ENCODE peak calls at places on chromosome X, in five cellular contexts. J is upper lobe of right lung, K is uterus, T is lower lobe of right lung, I is spleen. W is an unnamed sample. For H3K4me1, the result is how much of the 10 kb centered on the place peaks cover.

GRCh38 chrX:19849433-19850190 is 37.8 kb downstream of the SH3KBP1 start:
- DNase-seq in J (no peak), K (no peak), T (no peak), I (no peak), W (no peak)

GRCh38 chrX:64428371-64428770 is 33.1 kb upstream of the MTMR8 start:
- DNase-seq in J (no peak), K (no peak), T (no peak), I (no peak), W (no peak)

GRCh38 chrX:112512509-112512908 is 167.2 kb downstream of the LHFPL1 start:
- DNase-seq in J (no peak), K (no peak), T (no peak), I (no peak), W (no peak)

GRCh38 chrX:150051096-150051495 is 112.8 kb upstream of the EOLA2 start:
- DNase-seq in J (no peak), K (no peak), T (no peak), I (no peak), W (no peak)

GRCh38 chrX:41001327-41001726 is 83.9 kb upstream of the USP9X start:
- DNase-seq in J (no peak), K (no peak), T (no peak), I (no peak), W (no peak)

GRCh38 chrX:135931644-135932487 is 38.4 kb downstream of the SAGE1 start:
- DNase-seq in J (no peak), K (peak), T (peak), I (no peak), W (peak)

GRCh38 chrX:1576201-1577101 is 15.0 kb upstream of the AKAP17A start:
- DNase-seq in J (peak), K (no peak), T (no peak), I (no peak), W (no peak)

GRCh38 chrX:149515954-149516602 is 11.0 kb upstream of the IDS start:
- DNase-seq in J (no peak), K (no peak), T (no peak), I (no peak), W (no peak)

GRCh38 chrX:94908648-94909047 is 1234.6 kb downstream of the FAM133A start:
- DNase-seq in J (no peak), K (no peak), T (no peak), I (no peak), W (no peak)

GRCh38 chrX:28108186-28108945 is 127.1 kb upstream of the DCAF8L1 start:
- DNase-seq in J (no peak), K (no peak), T (no peak), I (no peak), W (no peak)

GRCh38 chrX:83759872-83760271 is 101.1 kb upstream of the CYLC1 start:
- DNase-seq in J (no peak), K (no peak), T (no peak), I (no peak), W (no peak)

GRCh38 chrX:3545901-3546300 is 167.5 kb downstream of the PRKX start:
- DNase-seq in J (no peak), K (no peak), T (no peak), I (no peak), W (no peak)

GRCh38 chrX:57929373-57929772 is 19.1 kb upstream of the ZXDA start:
- DNase-seq in J (no peak), K (no peak), T (no peak), I (no peak), W (no peak)

GRCh38 chrX:107304141-107304540 is 97.7 kb downstream of the DNAAF6 start:
- DNase-seq in J (no peak), K (no peak), T (no peak), I (no peak), W (no peak)

GRCh38 chrX:54030329-54030728 is 13.9 kb downstream of the PHF8 start:
- DNase-seq in J (no peak), K (no peak), T (no peak), I (no peak), W (no peak)

GRCh38 chrX:68681443-68681941 is 34.0 kb downstream of the STARD8 start:
- DNase-seq in J (no peak), K (no peak), T (no peak), I (no peak), W (no peak)

GRCh38 chrX:120568047-120568446 is 7.3 kb upstream of the CUL4B start:
- DNase-seq in J (no peak), K (no peak), T (no peak), I (no peak), W (no peak)

GRCh38 chrX:103817502-103817901 is 14.6 kb downstream of the RAB9B start:
- DNase-seq in J (no peak), K (no peak), T (no peak), I (no peak), W (no peak)

GRCh38 chrX:16661495-16661894 is 11.5 kb downstream of the S100G start:
- DNase-seq in J (no peak), K (no peak), T (no peak), I (no peak), W (no peak)

GRCh38 chrX:16653424-16653823 is 3.5 kb downstream of the S100G start:
- DNase-seq in J (no peak), K (no peak), T (no peak), I (no peak), W (no peak)

GRCh38 chrX:16659326-16659725 is 9.4 kb downstream of the S100G start:
- DNase-seq in J (no peak), K (no peak), T (no peak), I (no peak), W (peak)

GRCh38 chrX:16662402-16662801 is 12.4 kb downstream of the S100G start:
- DNase-seq in J (no peak), K (no peak), T (no peak), I (no peak), W (no peak)

GRCh38 chrX:16658284-16658683 is 8.3 kb downstream of the S100G start:
- DNase-seq in J (no peak), K (no peak), T (no peak), I (no peak), W (peak)
- H3K4me1 ChIP-seq in J (under half), K (under half), T (under half), I (under half), W (under half)

GRCh38 chrX:39898147-39898546 is 199.6 kb downstream of the BCOR start:
- DNase-seq in J (no peak), K (no peak), T (no peak), I (no peak), W (no peak)

GRCh38 chrX:39899059-39899458 is 198.7 kb downstream of the BCOR start:
- DNase-seq in J (no peak), K (no peak), T (no peak), I (no peak), W (no peak)

GRCh38 chrX:39899876-39900787 is 197.6 kb downstream of the BCOR start:
- DNase-seq in J (no peak), K (no peak), T (no peak), I (no peak), W (no peak)

GRCh38 chrX:39903343-39903742 is 194.4 kb downstream of the BCOR start:
- DNase-seq in J (no peak), K (no peak), T (no peak), I (no peak), W (no peak)

GRCh38 chrX:39900788-39901170 is 197.0 kb downstream of the BCOR start:
- DNase-seq in J (no peak), K (no peak), T (no peak), I (no peak), W (no peak)
- H3K4me1 ChIP-seq in J (under half), K (under half), T (under half), I (under half), W (half or more)

GRCh38 chrX:66020578-66021406 is 19.1 kb downstream of the VSIG4 start:
- DNase-seq in J (no peak), K (no peak), T (no peak), I (no peak), W (no peak)
- H3K4me1 ChIP-seq in J (under half), K (under half), T (under half), I (half or more), W (under half)

DNA sequence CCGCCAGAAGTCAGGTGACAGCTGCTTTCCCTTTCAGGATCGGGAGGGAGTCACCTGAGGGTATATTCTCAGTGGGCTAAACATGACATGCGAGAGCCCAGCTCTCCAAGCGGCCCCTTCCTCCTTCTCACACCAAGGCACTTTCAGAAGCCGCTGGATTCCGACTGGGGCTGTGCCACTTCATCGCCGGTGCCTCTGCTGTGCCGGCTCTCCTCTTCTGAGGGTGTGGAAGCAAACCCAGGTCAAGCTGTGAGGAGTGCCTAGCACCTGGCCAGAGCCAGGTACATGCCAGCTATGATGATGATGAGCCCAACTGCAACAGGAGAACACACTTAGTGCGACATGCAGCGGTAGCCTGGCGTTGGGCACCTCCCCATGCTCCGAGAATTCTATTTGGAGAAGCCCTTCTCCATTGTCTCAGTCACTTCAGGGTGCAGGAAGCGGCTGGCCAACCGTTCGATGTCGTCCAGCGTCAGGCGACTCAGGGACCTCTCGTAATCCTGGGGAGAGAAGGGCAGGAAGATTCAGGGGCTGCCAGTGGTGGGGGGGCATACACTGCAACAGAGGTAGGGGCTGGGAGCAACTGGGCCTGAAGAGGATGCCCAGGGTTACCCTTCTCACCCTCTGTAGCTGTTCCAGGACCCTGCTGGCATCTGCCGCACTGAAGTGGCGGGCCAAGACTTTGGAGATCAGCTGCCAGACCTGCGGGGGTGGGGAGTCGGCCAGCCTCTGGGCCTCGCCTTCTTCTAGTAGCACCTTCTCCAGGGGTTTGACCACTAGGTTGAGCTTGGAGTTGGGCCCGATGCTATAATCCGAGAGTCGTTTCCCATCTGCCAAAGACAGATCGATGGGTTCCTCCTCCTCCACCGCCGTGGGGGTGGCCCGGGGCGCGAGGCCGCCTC is 1.0 kb downstream of the UBL4A start:
- DNase-seq in J (no peak), K (no peak), T (no peak), I (peak), W (no peak)
- H3K4me1 ChIP-seq in J (under half), K (under half), T (under half), I (half or more), W (under half)

GRCh38 chrX:132483951-132484350 is 4.9 kb downstream of the MBNL3 start:
- DNase-seq in J (no peak), K (no peak), T (no peak), I (no peak), W (no peak)
- H3K4me1 ChIP-seq in J (under half), K (under half), T (under half), I (half or more), W (under half)

W was measured in SJSA1.